ENCODE peak calls at places on chromosomes 4 and X, in six cellular contexts. U, H, O, Q, J and N are unnamed samples. For H3K4me1, the result is how much of the 10 kb centered on the place peaks cover.

GRCh38 chr4:176953021-176953420 is 160.3 kb upstream of the VEGFC start:
- DNase-seq in H (no peak), Q (no peak), J (no peak), U (no peak), O (no peak), N (no peak)

GRCh38 chr4:3700223-3700622 is 66.0 kb upstream of the ADRA2C start:
- DNase-seq in Q (no peak), O (peak), H (no peak), J (no peak), U (no peak), N (no peak)

GRCh38 chr4:124183231-124183630 is 529.3 kb downstream of the ANKRD50 start:
- DNase-seq in Q (no peak), J (no peak), H (no peak), O (no peak), U (no peak), N (no peak)

GRCh38 chrX:10634681-10635161 is 14.3 kb upstream of the MID1 start:
- DNase-seq in H (no peak), U (peak), Q (no peak), O (no peak), J (no peak), N (no peak)

GRCh38 chr4:26127851-26128337 is 192.9 kb upstream of the RBPJ start:
- DNase-seq in H (no peak), J (no peak), U (no peak), Q (no peak), O (no peak), N (no peak)

GRCh38 chrX:9258346-9259104 is 206.3 kb upstream of the TBL1X start:
- DNase-seq in O (no peak), Q (no peak), J (no peak), U (no peak), H (no peak), N (peak)

GRCh38 chr4:170097681-170098080 is 7.9 kb upstream of the AADAT start:
- DNase-seq in H (no peak), Q (no peak), J (no peak), U (no peak), O (no peak), N (no peak)

GRCh38 chr4:40718571-40718970 is 31.2 kb upstream of the NSUN7 start:
- DNase-seq in O (no peak), H (no peak), J (no peak), U (no peak), Q (peak), N (no peak)

GRCh38 chr4:80495847-80496246 is 160.3 kb downstream of the CFAP299 start:
- DNase-seq in H (no peak), U (no peak), Q (no peak), J (no peak), O (no peak), N (no peak)

GRCh38 chr4:3865986-3866812 is 100.0 kb downstream of the ADRA2C start:
- DNase-seq in J (no peak), U (peak), Q (peak), H (no peak), O (no peak), N (no peak)

GRCh38 chrX:108439434-108439883 is at the start of gene COL4A5:
- DNase-seq in J (no peak), O (peak), Q (no peak), H (peak), U (no peak), N (peak)

GRCh38 chr4:89879201-89879600 is 15.5 kb upstream of the MMRN1 start:
- DNase-seq in H (no peak), O (no peak), J (no peak), Q (no peak), U (no peak), N (no peak)

GRCh38 chrX:71236858-71237257 is 13.8 kb downstream of the GJB1 start:
- DNase-seq in O (no peak), Q (no peak), H (no peak), J (no peak), U (no peak), N (no peak)

GRCh38 chrX:37380920-37381319 is 31.8 kb downstream of the PRRG1 start:
- DNase-seq in H (peak), O (no peak), Q (no peak), J (no peak), U (no peak), N (no peak)

GRCh38 chr4:152460488-152460887 is 75.4 kb downstream of the FBXW7 start:
- DNase-seq in Q (no peak), U (peak), O (no peak), J (no peak), H (no peak), N (no peak)

GRCh38 chr4:140743194-140743931 is 12.8 kb downstream of the TBC1D9 start:
- DNase-seq in O (no peak), U (peak), Q (peak), H (peak), J (no peak), N (no peak)

GRCh38 chr4:48127231-48127881 is 6.7 kb downstream of the TXK start:
- DNase-seq in H (no peak), U (no peak), J (no peak), Q (no peak), O (no peak), N (no peak)

GRCh38 chrX:29547877-29548276 is 667.5 kb upstream of the MAGEB2 start:
- DNase-seq in O (no peak), H (no peak), J (no peak), U (no peak), Q (no peak), N (no peak)

GRCh38 chr4:142350886-142351285 is 495.2 kb downstream of the INPP4B start:
- DNase-seq in J (no peak), O (no peak), H (peak), U (no peak), Q (no peak), N (no peak)

GRCh38 chr4:118372251-118372650 is 19.4 kb upstream of the PRSS12 start:
- DNase-seq in H (no peak), J (no peak), O (no peak), U (no peak), Q (no peak), N (no peak)

GRCh38 chr4:187059895-187060294 is 336.2 kb upstream of the FAT1 start:
- DNase-seq in Q (no peak), H (no peak), O (no peak), J (no peak), U (peak), N (no peak)

GRCh38 chr4:133982533-133983224 is 218.9 kb downstream of the PABPC4L start:
- DNase-seq in H (no peak), Q (no peak), O (no peak), U (no peak), J (no peak), N (no peak)

GRCh38 chr4:83548151-83548905 is 12.4 kb downstream of the GPAT3 start:
- DNase-seq in U (peak), O (no peak), Q (peak), J (peak), H (peak), N (no peak)

GRCh38 chr4:39942507-39942906 is 35.2 kb downstream of the PDS5A start:
- DNase-seq in U (no peak), Q (peak), O (no peak), J (no peak), H (no peak), N (no peak)

GRCh38 chrX:37906357-37906756 is 59.0 kb upstream of the DYNLT3 start:
- DNase-seq in U (no peak), O (no peak), Q (no peak), J (no peak), H (no peak), N (no peak)

GRCh38 chr4:189845145-189845846 is 95.4 kb upstream of the FRG1 start:
- DNase-seq in J (no peak), H (no peak), O (no peak), U (no peak), Q (no peak), N (no peak)

GRCh38 chrX:149540621-149541520 is at the start of gene EOLA1:
- DNase-seq in O (no peak), H (peak), Q (peak), J (no peak), U (peak), N (peak)

GRCh38 chr4:158229768-158230167 is 19.5 kb downstream of the TMEM144 start:
- DNase-seq in H (no peak), J (no peak), U (no peak), O (no peak), Q (no peak), N (no peak)

GRCh38 chrX:106611682-106612402 is at the start of gene RADX:
- DNase-seq in Q (peak), O (peak), H (peak), U (peak), J (peak), N (peak)

GRCh38 chr4:147996840-147997239 is 265.0 kb downstream of the ARHGAP10 start:
- DNase-seq in H (no peak), Q (no peak), O (no peak), J (no peak), U (no peak), N (no peak)

GRCh38 chrX:104335765-104336164 is 81.0 kb upstream of the ESX1 start:
- DNase-seq in H (peak), Q (no peak), O (no peak), U (no peak), J (no peak), N (no peak)

GRCh38 chr4:120855307-120856001 is 67.1 kb downstream of the PRDM5 start:
- DNase-seq in H (no peak), J (no peak), U (no peak), Q (no peak), O (no peak), N (no peak)

GRCh38 chr4:139857021-139857420 is 191.4 kb downstream of the MGST2 start:
- DNase-seq in H (peak), O (no peak), U (no peak), J (no peak), Q (peak), N (peak)

GRCh38 chr4:8439168-8439567 is 1.4 kb downstream of the ACOX3 start:
- DNase-seq in Q (no peak), U (no peak), H (peak), O (no peak), J (no peak), N (no peak)
- H3K4me1 ChIP-seq in Q (under half), U (under half), H (under half), O (under half), J (under half), N (half or more)

GRCh38 chr4:24248674-24249644 is 335.4 kb downstream of the DHX15 start:
- DNase-seq in U (peak), H (no peak), Q (no peak), O (no peak), J (no peak), N (no peak)

GRCh38 chr4:24243641-24244040 is 340.7 kb downstream of the DHX15 start:
- DNase-seq in U (no peak), H (no peak), Q (no peak), O (no peak), J (no peak), N (no peak)

GRCh38 chr4:24249972-24250371 is 334.4 kb downstream of the DHX15 start:
- DNase-seq in H (no peak), J (no peak), U (no peak), Q (no peak), O (no peak), N (no peak)

GRCh38 chr4:24240655-24241054 is 343.7 kb downstream of the DHX15 start:
- DNase-seq in J (no peak), Q (no peak), O (no peak), U (no peak), H (no peak), N (no peak)

GRCh38 chr4:24244663-24245519 is 339.5 kb downstream of the DHX15 start:
- DNase-seq in J (no peak), H (no peak), Q (no peak), U (no peak), O (no peak), N (no peak)
- H3K4me1 ChIP-seq in J (under half), H (under half), Q (under half), U (under half), O (under half), N (under half)

GRCh38 chr4:108173599-108174057 is 4.9 kb upstream of the LEF1 start:
- DNase-seq in O (no peak), J (no peak), H (no peak), Q (no peak), U (no peak), N (no peak)
- H3K4me1 ChIP-seq in O (under half), J (under half), H (under half), Q (under half), U (under half), N (under half)

GRCh38 chr4:153523941-153524386 is 57.8 kb downstream of the TMEM131L start:
- DNase-seq in H (no peak), U (no peak), J (no peak), Q (no peak), O (peak), N (no peak)
- H3K4me1 ChIP-seq in H (under half), U (under half), J (half or more), Q (under half), O (under half), N (half or more)

GRCh38 chr4:101288365-101289145 is 58.8 kb downstream of the PPP3CA start:
- DNase-seq in U (no peak), Q (no peak), J (no peak), H (peak), O (no peak), N (no peak)
- H3K4me1 ChIP-seq in U (under half), Q (under half), J (under half), H (under half), O (under half), N (under half)